ENCODE peak calls at places on chromosomes 1 and 21, in six cellular contexts. H is kidney tubule cell; P is A549; U is CD8-positive, alpha-beta T cell; B is activated T-helper 9 cell treated with anti-CD3 and anti-CD28 coated beads, Interleukin-2, amount 50 U/mL, for 16 hours; W is stimulated activated CD8-positive, alpha-beta memory T cell treated with anti-CD3 and anti-CD28 coated beads, Interleukin-7, amount 100 ng/mL, for 24 hours. F is an unnamed sample.

GRCh38 chr1:52944566-52944965 is 17.5 kb downstream of the SCP2 start:
- DNase-seq in P (no peak), H (no peak), U (no peak), B (no peak), W (no peak), F (no peak)

GRCh38 chr1:205861540-205861939 is 11.6 kb upstream of the PM20D1 start:
- DNase-seq in B (no peak), H (no peak), W (no peak), U (no peak), P (no peak), F (no peak)

GRCh38 chr1:36339215-36339614 is 15.8 kb upstream of the EVA1B start:
- DNase-seq in W (no peak), U (no peak), B (no peak), H (no peak), P (no peak), F (no peak)

GRCh38 chr21:27954806-27955205 is 987.9 kb upstream of the ADAMTS5 start:
- DNase-seq in H (peak), P (no peak), B (no peak), W (no peak), U (no peak), F (no peak)

GRCh38 chr1:59680044-59680443 is 134.7 kb upstream of the HOOK1 start:
- DNase-seq in B (no peak), P (no peak), W (no peak), U (no peak), H (no peak), F (no peak)

GRCh38 chr1:181482521-181483083 is 715 bp upstream of the CACNA1E start:
- DNase-seq in H (peak), U (no peak), B (no peak), W (no peak), P (no peak), F (no peak)

GRCh38 chr1:241271427-241271826 is 85.6 kb downstream of the RGS7 start:
- DNase-seq in H (peak), P (no peak), W (no peak), B (no peak), U (no peak), F (no peak)

GRCh38 chr1:243748227-243748626 is 101.8 kb downstream of the AKT3 start:
- DNase-seq in W (no peak), U (no peak), P (no peak), B (no peak), H (no peak), F (peak)

GRCh38 chr1:88286716-88287115 is 397.4 kb upstream of the PKN2 start:
- DNase-seq in H (no peak), P (no peak), B (no peak), U (no peak), W (no peak), F (no peak)

GRCh38 chr1:5522605-5523145 is 469.6 kb downstream of the NPHP4 start:
- DNase-seq in B (no peak), U (no peak), W (no peak), P (no peak), H (no peak), F (no peak)

GRCh38 chr1:209398330-209398991 is 185.1 kb upstream of the CAMK1G start:
- DNase-seq in U (no peak), W (no peak), B (no peak), H (peak), P (peak), F (peak)

GRCh38 chr1:7613851-7614205 is 157.3 kb upstream of the VAMP3 start:
- DNase-seq in P (no peak), U (no peak), W (no peak), B (no peak), H (no peak), F (no peak)

GRCh38 chr1:8165595-8166360 is 139.7 kb upstream of the ERRFI1 start:
- DNase-seq in U (no peak), B (no peak), P (no peak), W (no peak), H (no peak), F (no peak)

GRCh38 chr1:172497230-172497629 is 35.7 kb upstream of the SUCO start:
- DNase-seq in U (no peak), W (no peak), B (no peak), H (peak), P (peak), F (no peak)

GRCh38 chr1:210882414-210883221 is 251.3 kb downstream of the KCNH1 start:
- DNase-seq in H (peak), W (no peak), U (no peak), P (peak), B (no peak), F (no peak)

GRCh38 chr1:247102381-247102780 is 1.8 kb downstream of the ZNF669 start:
- DNase-seq in U (no peak), W (no peak), P (no peak), H (peak), B (no peak), F (no peak)

GRCh38 chr21:34965200-34966174 is 83.6 kb downstream of the RUNX1 start:
- DNase-seq in H (peak), P (no peak), W (no peak), U (no peak), B (no peak), F (no peak)